ENCODE peak calls at places on chromosomes 3 and 15, in four cellular contexts. J, I, Q and L are unnamed samples.

GRCh38 chr3:16546186-16547004 is 32.9 kb upstream of the RFTN1 start:
- DNase-seq in I (no peak), J (no peak), Q (no peak), L (no peak)

GRCh38 chr3:160686955-160687535 is 10.1 kb downstream of the ARL14 start:
- DNase-seq in J (peak; percentile 24), Q (no peak), I (no peak), L (no peak)

GRCh38 chr3:10600159-10601125 is 95.1 kb upstream of the ATP2B2 start:
- DNase-seq in Q (no peak), I (no peak), J (no peak), L (no peak)

GRCh38 chr15:50884583-50884982 is 23.9 kb upstream of the AP4E1 start:
- DNase-seq in Q (no peak), I (no peak), J (peak; percentile 61), L (no peak)

GRCh38 chr3:140219923-140220452 is 285.0 kb downstream of the CLSTN2 start:
- DNase-seq in J (no peak), Q (no peak), I (no peak), L (no peak)

GRCh38 chr3:126488205-126488604 is 12.5 kb upstream of the ZXDC start:
- DNase-seq in J (no peak), Q (no peak), I (no peak), L (no peak)

GRCh38 chr3:13076255-13076654 is 3.0 kb upstream of the IQSEC1 start:
- DNase-seq in Q (no peak), J (no peak), I (no peak), L (no peak)

GRCh38 chr15:83200162-83200561 is 7.5 kb downstream of the HDGFL3 start:
- DNase-seq in J (peak; percentile 78), Q (no peak), I (no peak), L (no peak)

GRCh38 chr3:180466401-180467005 is 135.5 kb upstream of the TTC14 start:
- DNase-seq in Q (no peak), I (no peak), J (peak; percentile 10), L (no peak)

GRCh38 chr3:106376016-106376415 is 507.2 kb upstream of the CBLB start:
- DNase-seq in I (no peak), J (no peak), Q (no peak), L (no peak)

GRCh38 chr15:89496155-89497098 is at the start of gene RHCG:
- DNase-seq in Q (peak; percentile 83), I (peak; percentile 92), J (peak; percentile 24), L (peak; percentile 29)

GRCh38 chr3:56373386-56373785 is 94.9 kb downstream of the ERC2 start:
- DNase-seq in I (no peak), Q (no peak), J (no peak), L (no peak)

GRCh38 chr3:46668591-46668990 is 24.9 kb downstream of the ALS2CL start:
- DNase-seq in Q (no peak), I (peak; percentile 18), J (no peak), L (no peak)

GRCh38 chr3:8900065-8900464 is 63.2 kb downstream of the RAD18 start:
- DNase-seq in I (no peak), J (peak; percentile 47), Q (no peak), L (no peak)

GRCh38 chr15:36422631-36423030 is 156.8 kb upstream of the CDIN1 start:
- DNase-seq in J (no peak), Q (no peak), I (no peak), L (no peak)

GRCh38 chr3:123028233-123028828 is 768 bp upstream of the SEMA5B start:
- DNase-seq in I (peak; percentile 60), J (peak; percentile 72), Q (no peak), L (peak; percentile 44)

GRCh38 chr3:68007621-68008226 is 353.3 kb upstream of the SUCLG2 start:
- DNase-seq in Q (peak; percentile 73), J (no peak), I (peak; percentile 69), L (peak; percentile 48)

GRCh38 chr3:155554777-155555445 is 190.0 kb downstream of the PLCH1 start:
- DNase-seq in Q (no peak), J (no peak), I (no peak), L (no peak)

GRCh38 chr15:90934949-90935751 is at the start of gene UNC45A:
- DNase-seq in J (peak; percentile 77), I (peak; percentile 95), Q (peak; percentile 98), L (peak; percentile 88)

GRCh38 chr3:171776839-171777607 is 33.3 kb downstream of the PLD1 start:
- DNase-seq in Q (no peak), J (no peak), I (no peak), L (no peak)

GRCh38 chr3:42680806-42681205 is 4.5 kb upstream of the KLHL40 start:
- DNase-seq in J (peak; percentile 40), I (no peak), Q (no peak), L (no peak)

GRCh38 chr15:63234479-63234878 is 42.9 kb upstream of the APH1B start:
- DNase-seq in Q (no peak), J (peak; percentile 74), I (no peak), L (no peak)

GRCh38 chr15:77107531-77108355 is 36.8 kb upstream of the TSPAN3 start:
- DNase-seq in Q (peak; percentile 72), I (peak; percentile 79), J (peak; percentile 60), L (peak; percentile 53)

GRCh38 chr15:33040501-33040900 is 154.0 kb downstream of the FMN1 start:
- DNase-seq in Q (no peak), I (no peak), J (peak; percentile 55), L (no peak)

GRCh38 chr3:157573281-157573680 is 70.1 kb upstream of the VEPH1 start:
- DNase-seq in Q (no peak), J (no peak), I (no peak), L (no peak)

GRCh38 chr3:4356642-4357041 is 53.5 kb downstream of the SETMAR start:
- DNase-seq in J (no peak), I (no peak), Q (no peak), L (no peak)

GRCh38 chr3:172673210-172673679 is 37.6 kb downstream of the NCEH1 start:
- DNase-seq in J (peak; percentile 80), I (peak; percentile 78), Q (peak; percentile 78), L (peak; percentile 42)

GRCh38 chr3:13102386-13103345 is 29.4 kb upstream of the IQSEC1 start:
- DNase-seq in I (no peak), Q (no peak), J (no peak), L (no peak)

GRCh38 chr3:173410836-173411235 is 13.3 kb downstream of the NLGN1 start:
- DNase-seq in I (no peak), Q (no peak), J (no peak), L (no peak)

GRCh38 chr15:66387176-66388056 is 704 bp downstream of the MAP2K1 start:
- DNase-seq in Q (peak; percentile 72), J (peak; percentile 83), I (peak; percentile 52), L (peak; percentile 39)

DNA sequence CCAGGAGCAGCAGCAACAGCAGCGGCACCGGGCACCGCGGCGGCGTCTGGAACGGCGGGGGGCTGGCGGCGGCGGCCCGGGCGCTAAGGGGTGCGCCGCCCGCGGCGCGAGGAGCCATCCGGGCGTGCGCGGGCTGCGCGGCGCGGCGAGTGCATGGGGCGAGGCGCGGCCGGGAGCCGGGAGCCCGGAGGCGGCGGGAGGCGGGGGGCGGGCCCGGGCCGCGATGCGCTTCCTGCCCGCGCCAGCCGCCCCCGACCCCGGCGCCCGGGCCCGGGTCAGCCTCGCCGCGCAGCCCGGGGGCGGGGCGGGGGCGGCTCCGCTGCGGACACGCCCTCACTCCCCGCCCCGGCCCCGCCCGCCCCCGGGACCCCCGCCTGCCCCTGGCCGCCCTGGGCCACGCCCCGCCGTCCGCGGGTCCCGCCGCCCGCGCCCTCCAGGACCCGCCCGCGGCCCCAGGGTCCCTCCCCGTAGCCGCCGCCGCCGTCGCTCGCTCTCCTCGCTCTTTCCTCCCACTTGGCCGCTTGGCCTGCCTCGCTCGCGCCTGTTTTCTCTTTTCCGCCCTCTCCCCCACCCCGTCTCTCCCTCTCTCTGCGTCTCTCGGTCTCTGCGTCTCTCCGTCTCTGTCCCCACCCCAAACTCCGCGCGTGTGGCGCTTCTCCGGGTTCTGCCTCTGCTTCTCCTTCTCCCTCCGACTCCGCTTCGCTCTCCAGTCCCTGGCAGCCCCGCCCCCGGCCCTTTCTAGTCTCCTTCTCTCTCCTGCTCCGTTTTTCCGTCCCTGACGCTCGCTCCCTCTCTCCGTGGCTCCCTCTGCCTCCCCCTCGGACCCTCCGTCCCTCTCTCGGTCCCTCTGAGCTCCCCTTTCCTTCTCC is at the start of gene PLXND1:
- DNase-seq in Q (peak; percentile 78), J (peak; percentile 39), I (peak; percentile 77), L (no peak)
- H3K23ac ChIP-seq in Q (no peak within 1 kb of the TSS), J (peak within 1 kb of the TSS; percentile 88), I (no peak within 1 kb of the TSS), L (peak within 1 kb of the TSS; percentile 70)

DNA sequence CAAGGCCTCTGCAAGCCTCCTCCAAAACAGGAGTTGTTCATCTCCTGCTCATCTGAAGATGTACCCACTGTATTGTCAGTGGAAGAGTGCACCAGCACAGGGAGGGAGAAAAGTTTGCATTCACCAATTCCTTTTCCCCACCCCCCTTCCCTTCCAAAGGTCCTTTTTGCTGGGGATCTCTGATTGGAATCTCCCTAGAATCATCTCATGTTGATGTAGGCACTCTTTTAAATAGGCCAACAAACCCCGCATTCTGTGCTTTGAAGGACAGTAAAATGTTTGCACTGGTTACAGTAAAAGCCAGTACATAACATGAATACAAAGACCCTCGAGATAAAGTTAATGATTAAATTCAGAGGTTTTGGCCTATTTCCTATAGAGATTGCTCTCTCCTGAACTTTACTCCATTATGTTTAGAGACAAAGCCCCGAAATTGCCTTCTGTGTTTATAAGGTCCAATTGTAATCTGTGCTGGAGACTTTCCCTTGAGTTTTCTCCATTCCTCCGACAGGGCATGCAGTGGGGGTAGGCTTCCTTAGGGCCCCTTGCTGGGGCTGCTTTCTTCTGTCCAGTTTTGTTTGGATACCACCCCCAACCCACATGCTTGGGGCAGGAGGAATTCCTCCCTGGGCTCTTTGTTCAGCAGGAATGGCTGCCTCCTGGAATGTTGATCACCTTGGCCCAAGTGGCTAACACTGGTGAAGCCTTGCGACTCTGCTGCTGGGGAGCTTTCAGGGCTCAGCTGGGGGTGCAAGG is 22.5 kb downstream of the TRIM71 start:
- DNase-seq in Q (no peak), I (peak; percentile 74), J (no peak), L (peak; percentile 74)
- H3K23ac ChIP-seq in Q (no peak overlapping the region), I (no peak overlapping the region), J (no peak overlapping the region), L (no peak overlapping the region)

GRCh38 chr3:100333970-100334339 is 602 bp upstream of the NIT2 start:
- DNase-seq in I (no peak), J (no peak), Q (no peak), L (no peak)

GRCh38 chr3:100333051-100333450 is 1.5 kb upstream of the NIT2 start:
- DNase-seq in I (no peak), J (no peak), Q (no peak), L (no peak)

GRCh38 chr3:100331660-100332059 is 2.9 kb upstream of the NIT2 start:
- DNase-seq in J (no peak), I (no peak), Q (no peak), L (no peak)

GRCh38 chr3:100334340-100335136 is at the start of gene NIT2:
- DNase-seq in I (peak; percentile 94), Q (peak; percentile 92), J (peak; percentile 72), L (peak; percentile 82)

DNA sequence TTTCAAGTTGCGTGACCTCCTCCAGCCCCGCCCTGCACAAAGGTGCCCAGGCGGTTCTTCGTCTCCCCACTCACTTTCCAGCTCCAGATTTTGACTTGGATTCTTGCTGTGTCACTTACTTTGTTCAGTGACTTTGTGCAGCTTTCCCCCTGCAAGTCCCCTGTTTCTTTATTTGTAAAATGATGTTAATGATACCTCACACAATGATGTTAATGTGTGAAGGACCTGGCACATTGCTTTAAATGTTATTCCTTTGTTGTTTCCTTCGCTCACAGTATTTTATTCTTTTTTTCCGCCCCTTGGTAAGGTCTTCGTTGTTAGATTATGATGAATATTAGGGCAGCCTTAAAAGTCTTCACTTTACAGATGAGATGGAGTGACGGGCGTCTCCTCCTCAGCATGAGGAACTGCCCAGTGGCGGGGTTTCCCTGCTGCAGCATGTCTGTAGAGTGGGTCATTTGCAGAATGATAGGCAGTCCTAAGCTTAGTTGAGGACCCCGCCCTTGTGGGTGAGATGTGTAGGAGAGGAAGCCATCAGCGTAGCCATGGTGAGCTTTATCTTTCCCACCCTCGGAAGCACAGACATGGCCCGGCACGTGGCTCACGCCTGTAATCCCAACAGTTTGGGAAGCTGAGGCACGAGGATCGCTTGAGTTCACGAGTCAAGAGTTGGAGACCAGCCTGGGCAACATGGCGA is 728 bp downstream of the NIT2 start:
- DNase-seq in Q (no peak), I (peak; percentile 41), J (no peak), L (no peak)
- H3K23ac ChIP-seq in Q (no peak overlapping the region), I (no peak overlapping the region), J (peak overlapping the region; percentile 97), L (no peak overlapping the region)

GRCh38 chr3:37935756-37936666 is 54.6 kb upstream of the VILL start:
- DNase-seq in J (peak; percentile 95), I (no peak), Q (no peak), L (peak; percentile 5)
- H3K23ac ChIP-seq in J (peak overlapping the region; percentile 81), I (no peak overlapping the region), Q (no peak overlapping the region), L (no peak overlapping the region)